ENCODE peak calls at places on chromosomes 3 and 15, in seven cellular contexts. U, P, Y, B, C, E and Q are unnamed samples.

GRCh38 chr3:23810342-23811116 is 4.8 kb downstream of the UBE2E1 start:
- DNase-seq in U (no peak), P (peak), Y (no peak), B (peak), C (peak), E (peak), Q (no peak)

GRCh38 chr3:98875535-98875934 is 26.0 kb downstream of the DCBLD2 start:
- DNase-seq in U (no peak), P (no peak), Y (no peak), B (no peak), C (no peak), E (no peak), Q (no peak)

GRCh38 chr3:184332370-184333090 is 4.9 kb upstream of the FAM131A start:
- DNase-seq in U (no peak), P (no peak), Y (peak), B (no peak), C (no peak), E (no peak), Q (no peak)

GRCh38 chr3:23203651-23204111 is 554 bp downstream of the UBE2E2 start:
- DNase-seq in U (no peak), P (peak), Y (no peak), B (peak), C (peak), E (peak), Q (no peak)

GRCh38 chr15:31556494-31557150 is 230.0 kb downstream of the KLF13 start:
- DNase-seq in U (no peak), P (no peak), Y (no peak), B (no peak), C (no peak), E (no peak), Q (no peak)

GRCh38 chr3:71537211-71537611 is 46.3 kb downstream of the FOXP1 start:
- DNase-seq in U (no peak), P (no peak), Y (peak), B (no peak), C (no peak), E (no peak), Q (peak)

GRCh38 chr3:150414273-150414672 is 6.2 kb downstream of the TSC22D2 start:
- DNase-seq in U (peak), P (no peak), Y (peak), B (no peak), C (no peak), E (no peak), Q (no peak)

GRCh38 chr15:71295242-71296031 is 180.2 kb downstream of the THSD4 start:
- DNase-seq in U (no peak), P (no peak), Y (peak), B (peak), C (no peak), E (no peak), Q (peak)

GRCh38 chr15:81001180-81002003 is 669 bp downstream of the TLNRD1 start:
- DNase-seq in U (peak), P (peak), Y (no peak), B (peak), C (no peak), E (peak), Q (no peak)

GRCh38 chr15:25905140-25905539 is 42.0 kb upstream of the ATP10A start:
- DNase-seq in U (no peak), P (no peak), Y (no peak), B (no peak), C (no peak), E (no peak), Q (peak)

GRCh38 chr3:140391041-140391440 is 286.8 kb upstream of the TRIM42 start:
- DNase-seq in U (no peak), P (no peak), Y (no peak), B (no peak), C (no peak), E (no peak), Q (no peak)

GRCh38 chr3:171772427-171773056 is 37.7 kb downstream of the PLD1 start:
- DNase-seq in U (peak), P (peak), Y (peak), B (peak), C (peak), E (peak), Q (no peak)

GRCh38 chr3:119304201-119304713 is 10.1 kb downstream of the ARHGAP31 start:
- DNase-seq in U (no peak), P (no peak), Y (no peak), B (peak), C (no peak), E (no peak), Q (no peak)

GRCh38 chr3:125061170-125061569 is 5.4 kb upstream of the HEG1 start:
- DNase-seq in U (no peak), P (no peak), Y (no peak), B (no peak), C (no peak), E (no peak), Q (peak)

GRCh38 chr3:197730200-197730599 is 6.5 kb downstream of the RUBCN start:
- DNase-seq in U (no peak), P (no peak), Y (peak), B (peak), C (no peak), E (peak), Q (no peak)

GRCh38 chr3:8301977-8302589 is 199.5 kb upstream of the LMCD1 start:
- DNase-seq in U (no peak), P (no peak), Y (peak), B (peak), C (peak), E (peak), Q (no peak)

GRCh38 chr15:98952381-98952803 is 55.2 kb downstream of the PGPEP1L start:
- DNase-seq in U (no peak), P (no peak), Y (no peak), B (no peak), C (no peak), E (no peak), Q (no peak)

GRCh38 chr3:194449913-194450312 is 36.9 kb downstream of the ATP13A3 start:
- DNase-seq in U (no peak), P (no peak), Y (no peak), B (no peak), C (no peak), E (no peak), Q (no peak)

GRCh38 chr15:81190922-81191507 is 5.7 kb upstream of the IL16 start:
- DNase-seq in U (no peak), P (no peak), Y (no peak), B (no peak), C (no peak), E (no peak), Q (no peak)

GRCh38 chr3:51682526-51682925 is 11.5 kb downstream of the TEX264 start:
- DNase-seq in U (no peak), P (no peak), Y (no peak), B (no peak), C (no peak), E (no peak), Q (no peak)

GRCh38 chr3:50450135-50450911 is 53.1 kb downstream of the CACNA2D2 start:
- DNase-seq in U (peak), P (peak), Y (no peak), B (no peak), C (no peak), E (peak), Q (no peak)

GRCh38 chr3:196979545-196979944 is 10.9 kb upstream of the PIGZ start:
- DNase-seq in U (no peak), P (no peak), Y (no peak), B (no peak), C (no peak), E (no peak), Q (peak)

GRCh38 chr15:64019764-64020163 is 26.5 kb downstream of the DAPK2 start:
- DNase-seq in U (no peak), P (no peak), Y (no peak), B (peak), C (peak), E (no peak), Q (no peak)

GRCh38 chr3:51357856-51358255 is 27.2 kb upstream of the MANF start:
- DNase-seq in U (no peak), P (no peak), Y (no peak), B (no peak), C (no peak), E (no peak), Q (no peak)

GRCh38 chr3:59772416-59773408 is 722.9 kb upstream of the CFAP20DC start:
- DNase-seq in U (no peak), P (peak), Y (no peak), B (no peak), C (no peak), E (peak), Q (no peak)

GRCh38 chr15:50256188-50257041 is 9.1 kb downstream of the HDC start:
- DNase-seq in U (no peak), P (no peak), Y (peak), B (peak), C (no peak), E (no peak), Q (peak)

GRCh38 chr3:31947671-31948091 is 33.4 kb downstream of the OSBPL10 start:
- DNase-seq in U (no peak), P (no peak), Y (no peak), B (no peak), C (no peak), E (no peak), Q (no peak)

GRCh38 chr3:120846073-120846472 is 61.9 kb upstream of the STXBP5L start:
- DNase-seq in U (no peak), P (no peak), Y (no peak), B (no peak), C (no peak), E (no peak), Q (no peak)